ENCODE peak calls at places on chromosomes 1 and 21, in six cellular contexts. Y is HFFc6; Z is activated CD8-positive, alpha-beta T cell treated with anti-CD3 and anti-CD28 coated beads for 36 hours; O is upper lobe of right lung; X is OCI-LY7; S is spleen. P is an unnamed sample.

GRCh38 chr1:179369751-179370341 is 4.1 kb downstream of the AXDND1 start:
- DNase-seq in Y (peak), Z (peak), O (no peak), X (peak), S (no peak), P (peak)

GRCh38 chr1:227883641-227884301 is 64.0 kb downstream of the WNT9A start:
- DNase-seq in Y (no peak), Z (no peak), O (peak), X (no peak), S (peak), P (no peak)

GRCh38 chr1:2646837-2647236 is 14.0 kb upstream of the MMEL1 start:
- DNase-seq in Y (no peak), Z (no peak), O (no peak), X (peak), S (no peak), P (peak)

GRCh38 chr1:61626820-61627219 is 98.1 kb downstream of the TM2D1 start:
- DNase-seq in Y (no peak), Z (no peak), O (no peak), X (no peak), S (no peak), P (no peak)

GRCh38 chr1:14608308-14608707 is 9.8 kb downstream of the KAZN start:
- DNase-seq in Y (no peak), Z (no peak), O (no peak), X (peak), S (no peak), P (no peak)

GRCh38 chr21:36209626-36210171 is 53.1 kb downstream of the DOP1B start:
- DNase-seq in Y (peak), Z (peak), O (no peak), X (peak), S (no peak), P (peak)

GRCh38 chr1:221812088-221812752 is 70.3 kb upstream of the DUSP10 start:
- DNase-seq in Y (no peak), Z (no peak), O (no peak), X (no peak), S (no peak), P (no peak)

GRCh38 chr1:35568975-35569395 is 4.1 kb upstream of the TFAP2E start:
- DNase-seq in Y (peak), Z (peak), O (peak), X (peak), S (peak), P (peak)

GRCh38 chr21:36741506-36741905 is 42.6 kb downstream of the SIM2 start:
- DNase-seq in Y (no peak), Z (no peak), O (peak), X (no peak), S (peak), P (no peak)

GRCh38 chr1:159023723-159024122 is 14.0 kb downstream of the IFI16 start:
- DNase-seq in Y (no peak), Z (no peak), O (no peak), X (no peak), S (no peak), P (no peak)

GRCh38 chr1:16143566-16144324 is 12.1 kb downstream of the EPHA2 start:
- DNase-seq in Y (peak), Z (no peak), O (peak), X (no peak), S (no peak), P (peak)

GRCh38 chr21:42578034-42578433 is 64.4 kb downstream of the SLC37A1 start:
- DNase-seq in Y (no peak), Z (no peak), O (peak), X (no peak), S (peak), P (no peak)

GRCh38 chr1:64864018-64864945 is 102.1 kb downstream of the JAK1 start:
- DNase-seq in Y (no peak), Z (peak), O (peak), X (peak), S (peak), P (peak)

GRCh38 chr1:191839891-191840290 is 318.4 kb upstream of the RGS18 start:
- DNase-seq in Y (no peak), Z (no peak), O (no peak), X (no peak), S (no peak), P (peak)

GRCh38 chr1:171793656-171794055 is 12.2 kb downstream of the METTL13 start:
- DNase-seq in Y (peak), Z (no peak), O (no peak), X (no peak), S (no peak), P (no peak)

GRCh38 chr1:11671544-11672286 is 7.7 kb downstream of the FBXO6 start:
- DNase-seq in Y (no peak), Z (no peak), O (no peak), X (no peak), S (no peak), P (no peak)

GRCh38 chr1:90262791-90263190 is 267.9 kb downstream of the ZNF326 start:
- DNase-seq in Y (no peak), Z (no peak), O (no peak), X (no peak), S (no peak), P (no peak)

GRCh38 chr21:32562426-32562825 is 22.9 kb downstream of the TCP10L start:
- DNase-seq in Y (peak), Z (peak), O (no peak), X (no peak), S (no peak), P (no peak)

GRCh38 chr21:38925923-38926322 is 120.2 kb downstream of the ETS2 start:
- DNase-seq in Y (peak), Z (no peak), O (peak), X (no peak), S (no peak), P (peak)

GRCh38 chr1:61152066-61152465 is 69.7 kb downstream of the NFIA start:
- DNase-seq in Y (no peak), Z (no peak), O (no peak), X (no peak), S (no peak), P (no peak)

GRCh38 chr1:233075045-233075444 is 124.6 kb downstream of the NTPCR start:
- DNase-seq in Y (peak), Z (no peak), O (no peak), X (no peak), S (no peak), P (peak)

GRCh38 chr1:9942399-9942938 is 722 bp downstream of the LZIC start:
- DNase-seq in Y (peak), Z (peak), O (no peak), X (peak), S (no peak), P (peak)

GRCh38 chr1:89672489-89673183 is 39.7 kb downstream of the LRRC8C start:
- DNase-seq in Y (no peak), Z (no peak), O (no peak), X (no peak), S (no peak), P (peak)

GRCh38 chr1:33429846-33430750 is 797 bp downstream of the PHC2 start:
- DNase-seq in Y (no peak), Z (peak), O (no peak), X (no peak), S (peak), P (peak)

GRCh38 chr1:82225407-82226197 is 424.9 kb downstream of the ADGRL2 start:
- DNase-seq in Y (no peak), Z (no peak), O (no peak), X (no peak), S (no peak), P (peak)

GRCh38 chr21:43712268-43712942 is 6.5 kb upstream of the PDXK start:
- DNase-seq in Y (peak), Z (no peak), O (peak), X (no peak), S (no peak), P (peak)

GRCh38 chr1:115833806-115834205 is 7.1 kb downstream of the NHLH2 start:
- DNase-seq in Y (no peak), Z (no peak), O (no peak), X (no peak), S (no peak), P (no peak)

GRCh38 chr21:33290441-33290840 is 24.3 kb downstream of the IL10RB start:
- DNase-seq in Y (no peak), Z (no peak), O (no peak), X (no peak), S (no peak), P (no peak)

GRCh38 chr1:24779689-24780464 is 34.6 kb downstream of the CLIC4 start:
- DNase-seq in Y (no peak), Z (no peak), O (no peak), X (no peak), S (no peak), P (no peak)

GRCh38 chr1:243411472-243411871 is 155.6 kb downstream of the SDCCAG8 start:
- DNase-seq in Y (no peak), Z (no peak), O (no peak), X (no peak), S (no peak), P (no peak)

GRCh38 chr1:243407284-243408018 is 151.6 kb downstream of the SDCCAG8 start:
- DNase-seq in Y (peak), Z (no peak), O (no peak), X (no peak), S (no peak), P (peak)

GRCh38 chr1:243408479-243408878 is 152.6 kb downstream of the SDCCAG8 start:
- DNase-seq in Y (no peak), Z (no peak), O (no peak), X (no peak), S (no peak), P (no peak)

GRCh38 chr1:243413431-243414151 is 157.8 kb downstream of the SDCCAG8 start:
- DNase-seq in Y (no peak), Z (no peak), O (no peak), X (no peak), S (no peak), P (no peak)

GRCh38 chr1:243409284-243409683 is 153.4 kb downstream of the SDCCAG8 start:
- DNase-seq in Y (no peak), Z (no peak), O (no peak), X (no peak), S (no peak), P (peak)
- TF ChIP-seq CTCF in Y (peak), Z (no peak), O (no peak), X (peak), S (no peak), P (peak)

GRCh38 chr1:78157162-78157561 is 111.4 kb downstream of the GIPC2 start:
- DNase-seq in Y (peak), Z (no peak), O (no peak), X (no peak), S (no peak), P (peak)

GRCh38 chr1:78153092-78153736 is 107.4 kb downstream of the GIPC2 start:
- DNase-seq in Y (no peak), Z (no peak), O (no peak), X (no peak), S (no peak), P (no peak)

GRCh38 chr1:78155121-78155520 is 109.4 kb downstream of the GIPC2 start:
- DNase-seq in Y (no peak), Z (no peak), O (no peak), X (no peak), S (no peak), P (no peak)
- TF ChIP-seq CTCF in Y (no peak), Z (no peak), O (no peak), X (no peak), S (no peak), P (no peak)

DNA sequence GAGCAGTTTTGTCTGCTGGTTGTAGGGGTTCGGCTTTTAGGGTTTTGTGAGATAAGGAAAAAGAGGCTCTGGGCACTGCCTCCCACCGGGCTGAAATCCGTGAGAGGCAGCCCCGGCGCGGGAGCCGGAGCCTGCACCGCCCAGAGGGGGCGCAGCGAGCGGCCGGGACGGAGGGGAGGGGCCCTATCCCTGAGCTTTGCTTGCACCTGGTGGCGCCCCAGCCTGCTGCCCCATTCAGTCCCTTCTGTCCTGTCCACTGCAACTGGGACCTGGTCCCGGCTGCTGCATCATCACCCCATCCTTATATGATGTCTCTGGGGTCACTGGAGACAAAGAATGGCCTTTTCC is 512 bp upstream of the KCNJ6 start:
- DNase-seq in Y (no peak), Z (no peak), O (no peak), X (no peak), S (no peak), P (no peak)
- TF ChIP-seq CTCF in Y (peak), Z (no peak), O (no peak), X (no peak), S (no peak), P (no peak)

GRCh38 chr1:109655624-109656519 is at the start of gene GSTM4:
- DNase-seq in Y (peak), Z (peak), O (peak), X (peak), S (peak), P (peak)

GRCh38 chr1:109659145-109659544 is 3.2 kb downstream of the GSTM4 start:
- DNase-seq in Y (no peak), Z (no peak), O (no peak), X (no peak), S (no peak), P (no peak)

GRCh38 chr1:109658533-109659051 is 2.7 kb downstream of the GSTM4 start:
- DNase-seq in Y (no peak), Z (no peak), O (no peak), X (no peak), S (no peak), P (no peak)

GRCh38 chr1:109657395-109657794 is 1.5 kb downstream of the GSTM4 start:
- DNase-seq in Y (no peak), Z (no peak), O (no peak), X (no peak), S (no peak), P (no peak)

GRCh38 chr1:109657970-109658369 is 2.1 kb downstream of the GSTM4 start:
- DNase-seq in Y (no peak), Z (no peak), O (no peak), X (no peak), S (no peak), P (no peak)
- TF ChIP-seq CTCF in Y (no peak), Z (no peak), O (no peak), X (no peak), S (no peak), P (no peak)

GRCh38 chr1:31214316-31215082 is 25.2 kb downstream of the NKAIN1 start:
- DNase-seq in Y (no peak), Z (peak), O (no peak), X (no peak), S (no peak), P (no peak)
- TF ChIP-seq CTCF in Y (peak), Z (no peak), O (no peak), X (peak), S (no peak), P (no peak)

DNA sequence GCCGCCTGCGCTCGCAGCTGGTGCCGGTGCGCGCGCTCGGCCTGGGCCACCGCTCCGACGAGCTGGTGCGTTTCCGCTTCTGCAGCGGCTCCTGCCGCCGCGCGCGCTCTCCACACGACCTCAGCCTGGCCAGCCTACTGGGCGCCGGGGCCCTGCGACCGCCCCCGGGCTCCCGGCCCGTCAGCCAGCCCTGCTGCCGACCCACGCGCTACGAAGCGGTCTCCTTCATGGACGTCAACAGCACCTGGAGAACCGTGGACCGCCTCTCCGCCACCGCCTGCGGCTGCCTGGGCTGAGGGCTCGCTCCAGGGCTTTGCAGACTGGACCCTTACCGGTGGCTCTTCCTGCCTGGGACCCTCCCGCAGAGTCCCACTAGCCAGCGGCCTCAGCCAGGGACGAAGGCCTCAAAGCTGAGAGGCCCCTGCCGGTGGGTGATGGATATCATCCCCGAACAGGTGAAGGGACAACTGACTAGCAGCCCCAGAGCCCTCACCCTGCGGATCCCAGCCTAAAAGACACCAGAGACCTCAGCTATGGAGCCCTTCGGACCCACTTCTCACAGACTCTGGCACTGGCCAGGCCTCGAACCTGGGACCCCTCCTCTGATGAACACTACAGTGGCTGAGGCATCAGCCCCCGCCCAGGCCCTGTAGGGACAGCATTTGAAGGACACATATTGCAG is 3.0 kb downstream of the ARTN start:
- DNase-seq in Y (no peak), Z (peak), O (peak), X (no peak), S (no peak), P (no peak)
- TF ChIP-seq CTCF in Y (peak), Z (no peak), O (no peak), X (no peak), S (no peak), P (no peak)

GRCh38 chr1:6179564-6180175 is 451 bp downstream of the CHD5 start:
- DNase-seq in Y (no peak), Z (no peak), O (no peak), X (no peak), S (no peak), P (no peak)

GRCh38 chr1:6178751-6179563 is 1.2 kb downstream of the CHD5 start:
- DNase-seq in Y (no peak), Z (no peak), O (peak), X (no peak), S (no peak), P (no peak)

GRCh38 chr1:6180578-6181311 is 624 bp upstream of the CHD5 start:
- DNase-seq in Y (no peak), Z (peak), O (no peak), X (no peak), S (no peak), P (no peak)

GRCh38 chr1:6181347-6181770 is 1.2 kb upstream of the CHD5 start:
- DNase-seq in Y (no peak), Z (no peak), O (no peak), X (no peak), S (no peak), P (no peak)

DNA sequence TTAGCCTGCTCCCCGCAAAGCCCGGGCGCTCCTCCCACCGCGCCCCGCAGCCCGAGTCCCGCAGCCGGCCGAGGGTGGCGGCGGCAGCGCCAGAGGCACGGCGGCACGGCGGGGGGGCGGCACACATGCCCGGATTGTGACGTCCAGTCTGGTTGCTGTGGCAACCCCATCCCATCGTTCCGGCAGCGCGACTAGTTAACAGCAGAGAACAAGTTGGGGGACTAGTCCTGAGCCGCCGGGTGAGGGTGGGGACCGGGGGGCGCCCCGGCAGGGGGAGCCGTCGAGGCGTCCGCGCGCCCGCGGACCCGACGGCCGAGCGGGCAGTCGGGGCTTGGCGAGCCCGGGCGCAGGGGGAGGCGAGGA is at the start of gene CHD5:
- DNase-seq in Y (no peak), Z (peak), O (no peak), X (no peak), S (no peak), P (no peak)
- TF ChIP-seq CTCF in Y (no peak), Z (no peak), O (no peak), X (no peak), S (no peak), P (no peak)